ENCODE peak calls at places on chromosomes 5 and 9, in eight cellular contexts. Q is hepatocyte, J is DMS53, I is adrenal gland, V is PC-3, P is GM23248, F is H7, K is NCI-H460. X is an unnamed sample.

GRCh38 chr5:174091006-174091578 is 45.6 kb downstream of the NSG2 start:
- DNase-seq in Q (peak), J (no peak), I (no peak), V (no peak), P (no peak), F (no peak), K (no peak), X (no peak)

GRCh38 chr5:176771102-176771845 is 39.1 kb upstream of the UNC5A start:
- DNase-seq in Q (no peak), J (no peak), I (no peak), V (no peak), P (no peak), F (no peak), K (no peak), X (no peak)

GRCh38 chr9:89542461-89543021 is 44.6 kb upstream of the SEMA4D start:
- DNase-seq in Q (no peak), J (no peak), I (no peak), V (no peak), P (no peak), F (no peak), K (no peak), X (no peak)

GRCh38 chr9:34370970-34371880 is 5.5 kb downstream of the MYORG start:
- DNase-seq in Q (no peak), J (no peak), I (no peak), V (no peak), P (peak), F (no peak), K (no peak), X (no peak)

GRCh38 chr9:79658926-79659325 is 87.2 kb downstream of the TLE4 start:
- DNase-seq in Q (no peak), J (no peak), I (no peak), V (no peak), P (no peak), F (no peak), K (no peak), X (no peak)

GRCh38 chr5:102638316-102638715 is 116.8 kb upstream of the PAM start:
- DNase-seq in Q (no peak), J (no peak), I (no peak), V (peak), P (peak), F (no peak), K (no peak), X (no peak)

GRCh38 chr9:14961372-14962068 is 51.3 kb upstream of the FREM1 start:
- DNase-seq in Q (peak), J (no peak), I (no peak), V (peak), P (no peak), F (no peak), K (no peak), X (no peak)

GRCh38 chr9:131856105-131856504 is 116.2 kb upstream of the RAPGEF1 start:
- DNase-seq in Q (no peak), J (no peak), I (no peak), V (no peak), P (no peak), F (peak), K (peak), X (no peak)

GRCh38 chr5:95725937-95726810 is 5.0 kb upstream of the RHOBTB3 start:
- DNase-seq in Q (no peak), J (no peak), I (no peak), V (no peak), P (peak), F (no peak), K (no peak), X (no peak)

GRCh38 chr9:121545875-121546423 is 46.3 kb upstream of the GGTA1 start:
- DNase-seq in Q (peak), J (peak), I (peak), V (peak), P (peak), F (peak), K (peak), X (peak)

GRCh38 chr5:139360384-139360783 is 18.7 kb downstream of the PAIP2 start:
- DNase-seq in Q (no peak), J (no peak), I (no peak), V (no peak), P (no peak), F (no peak), K (no peak), X (no peak)

GRCh38 chr9:91047529-91047928 is 245.9 kb downstream of the SYK start:
- DNase-seq in Q (no peak), J (no peak), I (no peak), V (no peak), P (peak), F (no peak), K (no peak), X (no peak)

GRCh38 chr5:177359451-177359851 is 1.7 kb downstream of the RGS14 start:
- DNase-seq in Q (no peak), J (no peak), I (no peak), V (no peak), P (no peak), F (no peak), K (no peak), X (no peak)

GRCh38 chr5:151923865-151924264 is 786 bp downstream of the GLRA1 start:
- DNase-seq in Q (no peak), J (peak), I (no peak), V (peak), P (peak), F (peak), K (no peak), X (no peak)

GRCh38 chr5:95861221-95861857 is 38.8 kb upstream of the GLRX start:
- DNase-seq in Q (peak), J (peak), I (peak), V (peak), P (peak), F (no peak), K (peak), X (no peak)

GRCh38 chr9:114754574-114754973 is 51.3 kb downstream of the TNFSF15 start:
- DNase-seq in Q (no peak), J (no peak), I (no peak), V (no peak), P (no peak), F (no peak), K (no peak), X (no peak)

GRCh38 chr5:149549461-149550266 is 1.6 kb downstream of the CSNK1A1 start:
- DNase-seq in Q (peak), J (peak), I (peak), V (peak), P (peak), F (peak), K (peak), X (peak)

GRCh38 chr5:57438162-57438561 is 44.4 kb downstream of the ACTBL2 start:
- DNase-seq in Q (no peak), J (no peak), I (no peak), V (no peak), P (peak), F (no peak), K (no peak), X (no peak)

GRCh38 chr5:15008476-15008875 is 136.9 kb upstream of the ANKH start:
- DNase-seq in Q (peak), J (peak), I (peak), V (peak), P (peak), F (peak), K (peak), X (no peak)

GRCh38 chr9:109213300-109214121 is 46.5 kb upstream of the FRRS1L start:
- DNase-seq in Q (no peak), J (peak), I (peak), V (no peak), P (no peak), F (no peak), K (no peak), X (no peak)

GRCh38 chr5:69329905-69330489 is 2.6 kb downstream of the CCDC125 start:
- DNase-seq in Q (peak), J (peak), I (no peak), V (peak), P (no peak), F (no peak), K (no peak), X (no peak)

GRCh38 chr5:179777909-179778308 is 15.9 kb upstream of the LTC4S start:
- DNase-seq in Q (no peak), J (no peak), I (peak), V (no peak), P (no peak), F (no peak), K (no peak), X (no peak)

GRCh38 chr9:81632599-81632998 is 56.7 kb downstream of the TLE1 start:
- DNase-seq in Q (no peak), J (no peak), I (no peak), V (peak), P (peak), F (no peak), K (no peak), X (no peak)

GRCh38 chr5:28430565-28431178 is 1392.3 kb upstream of the CDH9 start:
- DNase-seq in Q (peak), J (peak), I (no peak), V (no peak), P (no peak), F (no peak), K (no peak), X (no peak)

GRCh38 chr5:132057498-132058255 is 2.8 kb upstream of the IL3 start:
- DNase-seq in Q (no peak), J (no peak), I (peak), V (no peak), P (no peak), F (peak), K (no peak), X (peak)

GRCh38 chr9:112180387-112180881 is 5.3 kb upstream of the SUSD1 start:
- DNase-seq in Q (peak), J (no peak), I (peak), V (peak), P (peak), F (no peak), K (no peak), X (no peak)

GRCh38 chr5:71586052-71586940 is 844 bp upstream of the MCCC2 start:
- DNase-seq in Q (peak), J (peak), I (peak), V (no peak), P (no peak), F (peak), K (no peak), X (no peak)

GRCh38 chr9:77939149-77939668 is 92.4 kb downstream of the GNAQ start:
- DNase-seq in Q (no peak), J (no peak), I (peak), V (no peak), P (no peak), F (no peak), K (no peak), X (no peak)

GRCh38 chr5:90226433-90227099 is 183.0 kb downstream of the CETN3 start:
- DNase-seq in Q (no peak), J (no peak), I (no peak), V (no peak), P (no peak), F (no peak), K (no peak), X (no peak)

GRCh38 chr5:132813599-132814440 is 718 bp downstream of the SOWAHA start:
- DNase-seq in Q (peak), J (peak), I (no peak), V (no peak), P (peak), F (peak), K (no peak), X (peak)

GRCh38 chr5:160105686-160106085 is 13.6 kb downstream of the PWWP2A start:
- DNase-seq in Q (no peak), J (peak), I (no peak), V (no peak), P (peak), F (no peak), K (no peak), X (no peak)

GRCh38 chr5:177067491-177067890 is 19.2 kb upstream of the FGFR4 start:
- DNase-seq in Q (no peak), J (no peak), I (no peak), V (no peak), P (peak), F (no peak), K (no peak), X (no peak)

GRCh38 chr5:55750499-55750898 is 12.6 kb downstream of the DDX4 start:
- DNase-seq in Q (no peak), J (no peak), I (no peak), V (no peak), P (no peak), F (no peak), K (no peak), X (no peak)